ENCODE peak calls at places on chromosomes 2 and 18, in eight cellular contexts. One of them, this sample, is unnamed.

GRCh38 chr2:214604861-214605260 is 194.0 kb downstream of the VWC2L start:
- DNase-seq in stimulated activated CD4-positive, alpha-beta T cell treated with anti-CD3 and anti-CD28 coated beads, Interleukin-2, amount 100 ng/mL, for 48 hours: no peak
- DNase-seq in activated T-helper 1 cell treated with Interleukin-2 at 50 U/mL for 16 hours: no peak
- DNase-seq in immature natural killer cell: no peak
- DNase-seq in T-helper 2 cell: no peak
- DNase-seq in left ventricle myocardium superior: no peak
- DNase-seq in breast epithelium: no peak
- DNase-seq in RPMI7951: no peak
- DNase-seq in this sample: no peak

GRCh38 chr18:1648715-1649114 is 744.0 kb downstream of the ADCYAP1 start:
- DNase-seq in T-helper 2 cell: no peak
- DNase-seq in immature natural killer cell: no peak
- DNase-seq in activated T-helper 1 cell treated with Interleukin-2 at 50 U/mL for 16 hours: no peak
- DNase-seq in RPMI7951: no peak
- DNase-seq in breast epithelium: no peak
- DNase-seq in stimulated activated CD4-positive, alpha-beta T cell treated with anti-CD3 and anti-CD28 coated beads, Interleukin-2, amount 100 ng/mL, for 48 hours: no peak
- DNase-seq in left ventricle myocardium superior: no peak
- DNase-seq in this sample: no peak

GRCh38 chr2:64338910-64339500 is 115.0 kb upstream of the LGALSL start:
- DNase-seq in activated T-helper 1 cell treated with Interleukin-2 at 50 U/mL for 16 hours: no peak
- DNase-seq in T-helper 2 cell: no peak
- DNase-seq in stimulated activated CD4-positive, alpha-beta T cell treated with anti-CD3 and anti-CD28 coated beads, Interleukin-2, amount 100 ng/mL, for 48 hours: peak
- DNase-seq in RPMI7951: peak
- DNase-seq in left ventricle myocardium superior: no peak
- DNase-seq in immature natural killer cell: no peak
- DNase-seq in breast epithelium: no peak
- DNase-seq in this sample: peak

GRCh38 chr2:28348149-28348567 is 44.5 kb upstream of the FOSL2 start:
- DNase-seq in left ventricle myocardium superior: no peak
- DNase-seq in stimulated activated CD4-positive, alpha-beta T cell treated with anti-CD3 and anti-CD28 coated beads, Interleukin-2, amount 100 ng/mL, for 48 hours: no peak
- DNase-seq in activated T-helper 1 cell treated with Interleukin-2 at 50 U/mL for 16 hours: peak
- DNase-seq in breast epithelium: no peak
- DNase-seq in T-helper 2 cell: no peak
- DNase-seq in RPMI7951: no peak
- DNase-seq in immature natural killer cell: peak
- DNase-seq in this sample: no peak

GRCh38 chr2:226934546-226935243 is 98.8 kb downstream of the RHBDD1 start:
- DNase-seq in immature natural killer cell: peak
- DNase-seq in RPMI7951: no peak
- DNase-seq in stimulated activated CD4-positive, alpha-beta T cell treated with anti-CD3 and anti-CD28 coated beads, Interleukin-2, amount 100 ng/mL, for 48 hours: no peak
- DNase-seq in breast epithelium: no peak
- DNase-seq in activated T-helper 1 cell treated with Interleukin-2 at 50 U/mL for 16 hours: no peak
- DNase-seq in T-helper 2 cell: no peak
- DNase-seq in left ventricle myocardium superior: no peak
- DNase-seq in this sample: no peak

GRCh38 chr18:79511271-79511670 is 115.5 kb downstream of the NFATC1 start:
- DNase-seq in left ventricle myocardium superior: peak
- DNase-seq in breast epithelium: peak
- DNase-seq in T-helper 2 cell: no peak
- DNase-seq in activated T-helper 1 cell treated with Interleukin-2 at 50 U/mL for 16 hours: no peak
- DNase-seq in RPMI7951: no peak
- DNase-seq in stimulated activated CD4-positive, alpha-beta T cell treated with anti-CD3 and anti-CD28 coated beads, Interleukin-2, amount 100 ng/mL, for 48 hours: no peak
- DNase-seq in immature natural killer cell: no peak
- DNase-seq in this sample: no peak

GRCh38 chr2:197677056-197677455 is 1.7 kb upstream of the RFTN2 start:
- DNase-seq in T-helper 2 cell: no peak
- DNase-seq in immature natural killer cell: no peak
- DNase-seq in RPMI7951: no peak
- DNase-seq in breast epithelium: no peak
- DNase-seq in left ventricle myocardium superior: no peak
- DNase-seq in stimulated activated CD4-positive, alpha-beta T cell treated with anti-CD3 and anti-CD28 coated beads, Interleukin-2, amount 100 ng/mL, for 48 hours: no peak
- DNase-seq in activated T-helper 1 cell treated with Interleukin-2 at 50 U/mL for 16 hours: no peak
- DNase-seq in this sample: no peak

GRCh38 chr18:28459587-28459986 is 282.7 kb upstream of the CDH2 start:
- DNase-seq in T-helper 2 cell: no peak
- DNase-seq in activated T-helper 1 cell treated with Interleukin-2 at 50 U/mL for 16 hours: no peak
- DNase-seq in stimulated activated CD4-positive, alpha-beta T cell treated with anti-CD3 and anti-CD28 coated beads, Interleukin-2, amount 100 ng/mL, for 48 hours: no peak
- DNase-seq in left ventricle myocardium superior: no peak
- DNase-seq in immature natural killer cell: no peak
- DNase-seq in RPMI7951: no peak
- DNase-seq in breast epithelium: no peak
- DNase-seq in this sample: no peak

GRCh38 chr2:17583646-17584045 is 43.1 kb downstream of the VSNL1 start:
- DNase-seq in T-helper 2 cell: no peak
- DNase-seq in breast epithelium: no peak
- DNase-seq in stimulated activated CD4-positive, alpha-beta T cell treated with anti-CD3 and anti-CD28 coated beads, Interleukin-2, amount 100 ng/mL, for 48 hours: no peak
- DNase-seq in RPMI7951: no peak
- DNase-seq in left ventricle myocardium superior: no peak
- DNase-seq in activated T-helper 1 cell treated with Interleukin-2 at 50 U/mL for 16 hours: no peak
- DNase-seq in immature natural killer cell: no peak
- DNase-seq in this sample: no peak

GRCh38 chr2:169050476-169051240 is 18.7 kb upstream of the DHRS9 start:
- DNase-seq in breast epithelium: no peak
- DNase-seq in RPMI7951: no peak
- DNase-seq in left ventricle myocardium superior: no peak
- DNase-seq in stimulated activated CD4-positive, alpha-beta T cell treated with anti-CD3 and anti-CD28 coated beads, Interleukin-2, amount 100 ng/mL, for 48 hours: no peak
- DNase-seq in T-helper 2 cell: no peak
- DNase-seq in immature natural killer cell: no peak
- DNase-seq in activated T-helper 1 cell treated with Interleukin-2 at 50 U/mL for 16 hours: no peak
- DNase-seq in this sample: no peak

GRCh38 chr2:142174176-142174575 is 43.4 kb upstream of the LRP1B start:
- DNase-seq in immature natural killer cell: no peak
- DNase-seq in stimulated activated CD4-positive, alpha-beta T cell treated with anti-CD3 and anti-CD28 coated beads, Interleukin-2, amount 100 ng/mL, for 48 hours: no peak
- DNase-seq in RPMI7951: no peak
- DNase-seq in T-helper 2 cell: no peak
- DNase-seq in left ventricle myocardium superior: no peak
- DNase-seq in breast epithelium: no peak
- DNase-seq in activated T-helper 1 cell treated with Interleukin-2 at 50 U/mL for 16 hours: no peak
- DNase-seq in this sample: no peak

GRCh38 chr2:43340945-43341356 is 114.5 kb upstream of the ZFP36L2 start:
- DNase-seq in left ventricle myocardium superior: no peak
- DNase-seq in activated T-helper 1 cell treated with Interleukin-2 at 50 U/mL for 16 hours: no peak
- DNase-seq in stimulated activated CD4-positive, alpha-beta T cell treated with anti-CD3 and anti-CD28 coated beads, Interleukin-2, amount 100 ng/mL, for 48 hours: no peak
- DNase-seq in T-helper 2 cell: no peak
- DNase-seq in breast epithelium: no peak
- DNase-seq in RPMI7951: peak
- DNase-seq in immature natural killer cell: no peak
- DNase-seq in this sample: no peak

GRCh38 chr2:85265304-85265703 is 62.5 kb downstream of the TGOLN2 start:
- DNase-seq in stimulated activated CD4-positive, alpha-beta T cell treated with anti-CD3 and anti-CD28 coated beads, Interleukin-2, amount 100 ng/mL, for 48 hours: no peak
- DNase-seq in T-helper 2 cell: no peak
- DNase-seq in breast epithelium: no peak
- DNase-seq in activated T-helper 1 cell treated with Interleukin-2 at 50 U/mL for 16 hours: no peak
- DNase-seq in RPMI7951: no peak
- DNase-seq in left ventricle myocardium superior: peak
- DNase-seq in immature natural killer cell: no peak
- DNase-seq in this sample: no peak

GRCh38 chr2:191382801-191383200 is 137.6 kb downstream of the MYO1B start:
- DNase-seq in left ventricle myocardium superior: no peak
- DNase-seq in RPMI7951: peak
- DNase-seq in stimulated activated CD4-positive, alpha-beta T cell treated with anti-CD3 and anti-CD28 coated beads, Interleukin-2, amount 100 ng/mL, for 48 hours: no peak
- DNase-seq in breast epithelium: peak
- DNase-seq in activated T-helper 1 cell treated with Interleukin-2 at 50 U/mL for 16 hours: no peak
- DNase-seq in immature natural killer cell: no peak
- DNase-seq in T-helper 2 cell: no peak
- DNase-seq in this sample: no peak

GRCh38 chr2:156434461-156435291 is 1.5 kb upstream of the GPD2 start:
- DNase-seq in breast epithelium: no peak
- DNase-seq in left ventricle myocardium superior: no peak
- DNase-seq in stimulated activated CD4-positive, alpha-beta T cell treated with anti-CD3 and anti-CD28 coated beads, Interleukin-2, amount 100 ng/mL, for 48 hours: no peak
- DNase-seq in activated T-helper 1 cell treated with Interleukin-2 at 50 U/mL for 16 hours: no peak
- DNase-seq in T-helper 2 cell: no peak
- DNase-seq in immature natural killer cell: no peak
- DNase-seq in RPMI7951: peak
- DNase-seq in this sample: no peak

GRCh38 chr18:72652990-72653593 is 109.0 kb upstream of the CBLN2 start:
- DNase-seq in RPMI7951: peak
- DNase-seq in T-helper 2 cell: no peak
- DNase-seq in breast epithelium: no peak
- DNase-seq in stimulated activated CD4-positive, alpha-beta T cell treated with anti-CD3 and anti-CD28 coated beads, Interleukin-2, amount 100 ng/mL, for 48 hours: peak
- DNase-seq in activated T-helper 1 cell treated with Interleukin-2 at 50 U/mL for 16 hours: no peak
- DNase-seq in immature natural killer cell: no peak
- DNase-seq in left ventricle myocardium superior: no peak
- DNase-seq in this sample: peak

GRCh38 chr2:116510117-116510671 is 1304.3 kb upstream of the DDX18 start:
- DNase-seq in RPMI7951: peak
- DNase-seq in left ventricle myocardium superior: no peak
- DNase-seq in immature natural killer cell: no peak
- DNase-seq in activated T-helper 1 cell treated with Interleukin-2 at 50 U/mL for 16 hours: no peak
- DNase-seq in breast epithelium: no peak
- DNase-seq in T-helper 2 cell: no peak
- DNase-seq in stimulated activated CD4-positive, alpha-beta T cell treated with anti-CD3 and anti-CD28 coated beads, Interleukin-2, amount 100 ng/mL, for 48 hours: no peak
- DNase-seq in this sample: peak

GRCh38 chr2:11998626-11999378 is 252.4 kb downstream of the LPIN1 start:
- DNase-seq in activated T-helper 1 cell treated with Interleukin-2 at 50 U/mL for 16 hours: no peak
- DNase-seq in immature natural killer cell: no peak
- DNase-seq in stimulated activated CD4-positive, alpha-beta T cell treated with anti-CD3 and anti-CD28 coated beads, Interleukin-2, amount 100 ng/mL, for 48 hours: no peak
- DNase-seq in T-helper 2 cell: no peak
- DNase-seq in breast epithelium: no peak
- DNase-seq in left ventricle myocardium superior: no peak
- DNase-seq in RPMI7951: peak
- DNase-seq in this sample: no peak

GRCh38 chr18:79601234-79601633 is 78.4 kb upstream of the CTDP1 start:
- DNase-seq in breast epithelium: no peak
- DNase-seq in immature natural killer cell: no peak
- DNase-seq in left ventricle myocardium superior: peak
- DNase-seq in T-helper 2 cell: no peak
- DNase-seq in RPMI7951: no peak
- DNase-seq in activated T-helper 1 cell treated with Interleukin-2 at 50 U/mL for 16 hours: no peak
- DNase-seq in stimulated activated CD4-positive, alpha-beta T cell treated with anti-CD3 and anti-CD28 coated beads, Interleukin-2, amount 100 ng/mL, for 48 hours: no peak
- DNase-seq in this sample: no peak

GRCh38 chr18:42053188-42053781 is 98.3 kb downstream of the PIK3C3 start:
- DNase-seq in immature natural killer cell: peak
- DNase-seq in activated T-helper 1 cell treated with Interleukin-2 at 50 U/mL for 16 hours: peak
- DNase-seq in RPMI7951: peak
- DNase-seq in T-helper 2 cell: peak
- DNase-seq in breast epithelium: no peak
- DNase-seq in left ventricle myocardium superior: peak
- DNase-seq in stimulated activated CD4-positive, alpha-beta T cell treated with anti-CD3 and anti-CD28 coated beads, Interleukin-2, amount 100 ng/mL, for 48 hours: peak
- DNase-seq in this sample: peak

GRCh38 chr2:14673351-14673875 is 40.9 kb downstream of the LRATD1 start:
- DNase-seq in T-helper 2 cell: no peak
- DNase-seq in activated T-helper 1 cell treated with Interleukin-2 at 50 U/mL for 16 hours: no peak
- DNase-seq in breast epithelium: no peak
- DNase-seq in left ventricle myocardium superior: no peak
- DNase-seq in stimulated activated CD4-positive, alpha-beta T cell treated with anti-CD3 and anti-CD28 coated beads, Interleukin-2, amount 100 ng/mL, for 48 hours: no peak
- DNase-seq in RPMI7951: peak
- DNase-seq in immature natural killer cell: no peak
- DNase-seq in this sample: no peak

GRCh38 chr2:10397878-10398277 is 50.2 kb downstream of the ODC1 start:
- DNase-seq in stimulated activated CD4-positive, alpha-beta T cell treated with anti-CD3 and anti-CD28 coated beads, Interleukin-2, amount 100 ng/mL, for 48 hours: no peak
- DNase-seq in T-helper 2 cell: no peak
- DNase-seq in activated T-helper 1 cell treated with Interleukin-2 at 50 U/mL for 16 hours: no peak
- DNase-seq in immature natural killer cell: no peak
- DNase-seq in RPMI7951: no peak
- DNase-seq in breast epithelium: no peak
- DNase-seq in left ventricle myocardium superior: no peak
- DNase-seq in this sample: no peak